ENCODE peak calls at places on chromosomes 7 and 10, in eight cellular contexts. E is epithelial cell of esophagus; N is SW 1271; T is LoVo; A is astrocyte; Q is effector CD4-positive, alpha-beta T cell; D is GM10248; U is Right ventricle myocardium inferior. Z is an unnamed sample.

GRCh38 chr7:97094531-97094930 is 23.0 kb upstream of the SDHAF3 start:
- DNase-seq in E (no peak), N (no peak), T (no peak), A (no peak), Q (no peak), D (no peak), U (no peak), Z (no peak)

GRCh38 chr7:66883716-66884115 is 37.3 kb upstream of the TMEM248 start:
- DNase-seq in E (peak), N (no peak), T (no peak), A (peak), Q (no peak), D (no peak), U (no peak), Z (no peak)

GRCh38 chr7:29988391-29989256 is 977 bp downstream of the SCRN1 start:
- DNase-seq in E (peak), N (peak), T (peak), A (peak), Q (no peak), D (peak), U (peak), Z (peak)

GRCh38 chr7:120805636-120806388 is 52.1 kb downstream of the TSPAN12 start:
- DNase-seq in E (peak), N (no peak), T (peak), A (peak), Q (peak), D (peak), U (no peak), Z (no peak)

GRCh38 chr7:99929730-99930053 is 272 bp upstream of the GJC3 start:
- DNase-seq in E (no peak), N (no peak), T (no peak), A (no peak), Q (no peak), D (no peak), U (no peak), Z (no peak)

GRCh38 chr7:35185908-35186731 is 67.8 kb downstream of the TBX20 start:
- DNase-seq in E (peak), N (no peak), T (no peak), A (peak), Q (no peak), D (no peak), U (peak), Z (peak)

GRCh38 chr7:44283381-44284211 is 41.8 kb downstream of the CAMK2B start:
- DNase-seq in E (no peak), N (no peak), T (no peak), A (no peak), Q (no peak), D (no peak), U (peak), Z (peak)

GRCh38 chr10:71265618-71266146 is 53.3 kb downstream of the UNC5B start:
- DNase-seq in E (no peak), N (no peak), T (no peak), A (no peak), Q (no peak), D (no peak), U (peak), Z (no peak)

GRCh38 chr10:62655337-62655994 is 149.1 kb upstream of the ADO start:
- DNase-seq in E (no peak), N (no peak), T (no peak), A (no peak), Q (no peak), D (peak), U (no peak), Z (no peak)

GRCh38 chr10:124665980-124666379 is 78.2 kb downstream of the FAM53B start:
- DNase-seq in E (no peak), N (no peak), T (peak), A (peak), Q (no peak), D (no peak), U (peak), Z (no peak)

GRCh38 chr10:35934637-35934995 is 292.5 kb upstream of the FZD8 start:
- DNase-seq in E (no peak), N (no peak), T (no peak), A (no peak), Q (no peak), D (no peak), U (no peak), Z (no peak)

GRCh38 chr10:106571216-106571954 is 593.1 kb downstream of the SORCS1 start:
- DNase-seq in E (peak), N (no peak), T (peak), A (peak), Q (no peak), D (no peak), U (no peak), Z (no peak)

GRCh38 chr10:86500846-86501245 is 20.7 kb downstream of the WAPL start:
- DNase-seq in E (peak), N (no peak), T (no peak), A (no peak), Q (no peak), D (no peak), U (no peak), Z (no peak)

Z was measured in kidney.